ENCODE peak calls at places on chromosomes 11 and 22, in four cellular contexts. G is K562, H is HepG2, A is HCT116. K is an unnamed sample.

GRCh38 chr11:77316733-77317342 is 15.4 kb upstream of the GDPD4 start:
- DNase-seq in G (no peak), H (no peak), A (no peak), K (no peak)

GRCh38 chr11:69869311-69869939 is 50.2 kb upstream of the FGF3 start:
- DNase-seq in G (no peak), H (no peak), A (no peak), K (no peak)

GRCh38 chr11:33721291-33721840 is 14.9 kb downstream of the CD59 start:
- DNase-seq in G (no peak), H (no peak), A (no peak), K (no peak)

GRCh38 chr11:75152651-75153553 is 2.0 kb downstream of the SLCO2B1 start:
- DNase-seq in G (no peak), H (no peak), A (no peak), K (no peak)

GRCh38 chr22:49751968-49752597 is 75.6 kb downstream of the BRD1 start:
- DNase-seq in G (peak; percentile 69), H (no peak), A (no peak), K (no peak)

GRCh38 chr22:26429458-26430238 is 588 bp downstream of the ASPHD2 start:
- DNase-seq in G (peak; percentile 24), H (no peak), A (no peak), K (no peak)

GRCh38 chr11:13384837-13385417 is 78.1 kb downstream of the BTBD10 start:
- DNase-seq in G (peak; percentile 23), H (peak; percentile 25), A (peak; percentile 23), K (peak; percentile 15)

GRCh38 chr11:9689721-9690120 is 25.8 kb downstream of the SWAP70 start:
- DNase-seq in G (no peak), H (no peak), A (no peak), K (no peak)

GRCh38 chr22:49969751-49970527 is 9.4 kb downstream of the PIM3 start:
- DNase-seq in G (no peak), H (no peak), A (no peak), K (no peak)

GRCh38 chr11:72058416-72059034 is 21.8 kb downstream of the NUMA1 start:
- DNase-seq in G (no peak), H (no peak), A (no peak), K (no peak)

GRCh38 chr11:108824601-108825000 is 159.7 kb downstream of the DDX10 start:
- DNase-seq in G (no peak), H (no peak), A (no peak), K (no peak)

GRCh38 chr22:26981520-26981919 is 324.1 kb downstream of the MIAT start:
- DNase-seq in G (no peak), H (no peak), A (no peak), K (no peak)

GRCh38 chr22:36220457-36220921 is 18.8 kb downstream of the APOL2 start:
- DNase-seq in G (no peak), H (no peak), A (no peak), K (no peak)

GRCh38 chr22:17472886-17473285 is 90.4 kb upstream of the SLC25A18 start:
- DNase-seq in G (no peak), H (no peak), A (no peak), K (no peak)

GRCh38 chr11:125886997-125887372 is 483 bp upstream of the HYLS1 start:
- DNase-seq in G (no peak), H (no peak), A (no peak), K (no peak)

GRCh38 chr11:38819986-38820385 is 2221.9 kb upstream of the RAG2 start:
- DNase-seq in G (no peak), H (no peak), A (no peak), K (no peak)

GRCh38 chr22:35540600-35541253 is at the start of gene RASD2:
- DNase-seq in G (peak; percentile 26), H (no peak), A (no peak), K (no peak)

GRCh38 chr11:103061656-103062055 is 30.3 kb downstream of the DCUN1D5 start:
- DNase-seq in G (no peak), H (no peak), A (no peak), K (no peak)
- TF ChIP-seq TCF7L2 in G (no peak), H (no peak), A (no peak), K (no peak)

GRCh38 chr22:37659066-37659896 is 758 bp downstream of the PDXP start:
- DNase-seq in G (peak; percentile 55), H (peak; percentile 73), A (no peak), K (no peak)
- TF ChIP-seq POLR2AphosphoS5 in G (no peak), H (peak; percentile 80), A (no peak), K (no peak)

GRCh38 chr11:65506316-65506769 is 7.5 kb downstream of the MALAT1 start:
- DNase-seq in G (no peak), H (no peak), A (no peak), K (peak; percentile 46)
- H3K36me3 ChIP-seq in G (peaks cover 52% of the 10 kb centered on the region), H (peaks cover 6% of the 10 kb centered on the region), A (peaks cover 44% of the 10 kb centered on the region), K (peaks cover 51% of the 10 kb centered on the region)

GRCh38 chr11:117187007-117187406 is 8.5 kb downstream of the SIDT2 start:
- DNase-seq in G (no peak), H (no peak), A (no peak), K (no peak)

GRCh38 chr11:117187428-117187798 is 8.9 kb downstream of the SIDT2 start:
- DNase-seq in G (no peak), H (no peak), A (no peak), K (no peak)

GRCh38 chr11:117188620-117189081 is 10.1 kb downstream of the SIDT2 start:
- DNase-seq in G (no peak), H (no peak), A (no peak), K (no peak)

GRCh38 chr11:117189191-117189940 is 9.8 kb upstream of the TAGLN start:
- DNase-seq in G (no peak), H (no peak), A (no peak), K (no peak)

GRCh38 chr11:117187799-117188481 is 9.4 kb downstream of the SIDT2 start:
- DNase-seq in G (no peak), H (no peak), A (no peak), K (no peak)
- TF ChIP-seq TCF7L2 in G (no peak), H (no peak), A (no peak), K (no peak)

DNA sequence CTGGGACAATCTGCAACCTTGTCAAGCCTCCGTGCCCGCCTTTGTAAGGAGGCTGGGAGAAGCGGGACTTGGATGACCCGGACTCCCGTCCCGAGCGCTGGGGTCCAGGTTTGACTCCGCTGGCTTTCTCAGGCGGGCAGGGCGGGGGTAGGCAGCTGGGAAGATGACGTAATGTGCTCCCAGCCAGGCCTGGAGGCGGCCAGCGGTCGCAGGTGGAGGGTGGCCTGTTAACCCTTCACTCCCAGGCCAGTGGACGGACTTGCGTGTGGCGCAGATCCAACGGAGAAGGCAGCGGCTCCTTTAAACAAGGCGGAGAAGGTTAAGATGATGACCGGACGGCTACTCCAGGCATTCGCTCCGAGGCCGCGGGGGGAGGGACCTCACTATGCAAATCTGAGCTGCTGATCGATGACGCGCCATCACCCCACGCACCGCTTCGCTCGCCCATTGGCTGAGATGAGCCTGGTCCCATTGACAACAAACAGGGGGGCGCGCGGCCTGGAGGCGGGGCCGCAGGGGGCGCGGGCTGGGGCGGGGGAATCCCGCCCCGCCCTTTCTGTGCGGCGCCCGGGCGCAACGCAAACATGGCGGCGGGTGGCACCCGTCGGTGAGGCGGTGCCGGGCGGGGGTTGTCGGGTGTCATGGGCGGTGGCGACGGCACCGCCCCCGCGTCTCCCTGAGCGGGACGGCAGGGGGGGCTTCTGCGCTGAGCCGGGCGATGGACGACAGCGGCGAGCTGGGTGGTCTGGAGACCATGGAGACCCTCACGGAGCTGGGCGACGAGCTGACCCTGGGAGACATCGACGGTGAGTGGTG is at the start of gene SREBF2:
- DNase-seq in G (peak; percentile 91), H (peak; percentile 99), A (peak; percentile 99), K (peak; percentile 95)
- TF ChIP-seq POLR2AphosphoS5 in G (no peak), H (peak; percentile 79), A (peak; percentile 47), K (no peak)

K was measured in Panc1.